ENCODE peak calls at places on chromosomes 7 and 10, in nine cellular contexts. One of them, this sample, is unnamed.

GRCh38 chr7:75776295-75776971 is 4.4 kb upstream of the CCL26 start:
- DNase-seq in T-cell: peak
- DNase-seq in choroid plexus epithelial cell: peak
- DNase-seq in G401: no peak
- DNase-seq in LoVo: peak
- DNase-seq in HFFc6: peak
- DNase-seq in CD4-positive, CD25-positive, alpha-beta regulatory T cell: no peak
- DNase-seq in DMS 273 treated with DMSO at 0.1 percent for 48 hours: peak
- DNase-seq in stimulated activated CD8-positive, alpha-beta memory T cell treated with anti-CD3 and anti-CD28 coated beads, Interleukin-12 subunit alpha, Interleukin-12 subunit beta, amount 100 ng/mL, for 1 hour: peak
- DNase-seq in this sample: peak

GRCh38 chr7:131630427-131630826 is 74.0 kb upstream of the PODXL start:
- DNase-seq in stimulated activated CD8-positive, alpha-beta memory T cell treated with anti-CD3 and anti-CD28 coated beads, Interleukin-12 subunit alpha, Interleukin-12 subunit beta, amount 100 ng/mL, for 1 hour: no peak
- DNase-seq in LoVo: no peak
- DNase-seq in HFFc6: no peak
- DNase-seq in CD4-positive, CD25-positive, alpha-beta regulatory T cell: no peak
- DNase-seq in T-cell: no peak
- DNase-seq in DMS 273 treated with DMSO at 0.1 percent for 48 hours: no peak
- DNase-seq in G401: no peak
- DNase-seq in choroid plexus epithelial cell: no peak
- DNase-seq in this sample: no peak

GRCh38 chr10:48469516-48470020 is 135.3 kb downstream of the ARHGAP22 start:
- DNase-seq in choroid plexus epithelial cell: no peak
- DNase-seq in LoVo: no peak
- DNase-seq in CD4-positive, CD25-positive, alpha-beta regulatory T cell: no peak
- DNase-seq in HFFc6: no peak
- DNase-seq in T-cell: no peak
- DNase-seq in stimulated activated CD8-positive, alpha-beta memory T cell treated with anti-CD3 and anti-CD28 coated beads, Interleukin-12 subunit alpha, Interleukin-12 subunit beta, amount 100 ng/mL, for 1 hour: no peak
- DNase-seq in DMS 273 treated with DMSO at 0.1 percent for 48 hours: no peak
- DNase-seq in G401: no peak
- DNase-seq in this sample: peak

GRCh38 chr10:61125560-61126250 is 181.7 kb upstream of the RHOBTB1 start:
- DNase-seq in G401: no peak
- DNase-seq in T-cell: no peak
- DNase-seq in choroid plexus epithelial cell: no peak
- DNase-seq in LoVo: no peak
- DNase-seq in HFFc6: no peak
- DNase-seq in DMS 273 treated with DMSO at 0.1 percent for 48 hours: peak
- DNase-seq in CD4-positive, CD25-positive, alpha-beta regulatory T cell: no peak
- DNase-seq in stimulated activated CD8-positive, alpha-beta memory T cell treated with anti-CD3 and anti-CD28 coated beads, Interleukin-12 subunit alpha, Interleukin-12 subunit beta, amount 100 ng/mL, for 1 hour: no peak
- DNase-seq in this sample: no peak

GRCh38 chr10:132443605-132443997 is 46.6 kb downstream of the PWWP2B start:
- DNase-seq in HFFc6: peak
- DNase-seq in LoVo: peak
- DNase-seq in DMS 273 treated with DMSO at 0.1 percent for 48 hours: no peak
- DNase-seq in T-cell: peak
- DNase-seq in stimulated activated CD8-positive, alpha-beta memory T cell treated with anti-CD3 and anti-CD28 coated beads, Interleukin-12 subunit alpha, Interleukin-12 subunit beta, amount 100 ng/mL, for 1 hour: peak
- DNase-seq in CD4-positive, CD25-positive, alpha-beta regulatory T cell: peak
- DNase-seq in G401: no peak
- DNase-seq in choroid plexus epithelial cell: peak
- DNase-seq in this sample: peak

GRCh38 chr7:47325337-47325736 is 256.6 kb downstream of the TNS3 start:
- DNase-seq in choroid plexus epithelial cell: no peak
- DNase-seq in CD4-positive, CD25-positive, alpha-beta regulatory T cell: no peak
- DNase-seq in LoVo: no peak
- DNase-seq in DMS 273 treated with DMSO at 0.1 percent for 48 hours: no peak
- DNase-seq in T-cell: no peak
- DNase-seq in HFFc6: no peak
- DNase-seq in G401: no peak
- DNase-seq in stimulated activated CD8-positive, alpha-beta memory T cell treated with anti-CD3 and anti-CD28 coated beads, Interleukin-12 subunit alpha, Interleukin-12 subunit beta, amount 100 ng/mL, for 1 hour: no peak
- DNase-seq in this sample: no peak

GRCh38 chr7:92404170-92404614 is 43.1 kb upstream of the GATAD1 start:
- DNase-seq in G401: no peak
- DNase-seq in T-cell: no peak
- DNase-seq in choroid plexus epithelial cell: peak
- DNase-seq in LoVo: no peak
- DNase-seq in stimulated activated CD8-positive, alpha-beta memory T cell treated with anti-CD3 and anti-CD28 coated beads, Interleukin-12 subunit alpha, Interleukin-12 subunit beta, amount 100 ng/mL, for 1 hour: peak
- DNase-seq in CD4-positive, CD25-positive, alpha-beta regulatory T cell: no peak
- DNase-seq in DMS 273 treated with DMSO at 0.1 percent for 48 hours: no peak
- DNase-seq in HFFc6: no peak
- DNase-seq in this sample: no peak

GRCh38 chr7:140577656-140578055 is 63.0 kb downstream of the DENND2A start:
- DNase-seq in G401: no peak
- DNase-seq in LoVo: no peak
- DNase-seq in HFFc6: no peak
- DNase-seq in CD4-positive, CD25-positive, alpha-beta regulatory T cell: no peak
- DNase-seq in choroid plexus epithelial cell: no peak
- DNase-seq in T-cell: no peak
- DNase-seq in DMS 273 treated with DMSO at 0.1 percent for 48 hours: no peak
- DNase-seq in stimulated activated CD8-positive, alpha-beta memory T cell treated with anti-CD3 and anti-CD28 coated beads, Interleukin-12 subunit alpha, Interleukin-12 subunit beta, amount 100 ng/mL, for 1 hour: no peak
- DNase-seq in this sample: no peak

GRCh38 chr7:117247809-117248208 is 75.0 kb downstream of the WNT2 start:
- DNase-seq in T-cell: no peak
- DNase-seq in stimulated activated CD8-positive, alpha-beta memory T cell treated with anti-CD3 and anti-CD28 coated beads, Interleukin-12 subunit alpha, Interleukin-12 subunit beta, amount 100 ng/mL, for 1 hour: no peak
- DNase-seq in CD4-positive, CD25-positive, alpha-beta regulatory T cell: no peak
- DNase-seq in G401: no peak
- DNase-seq in DMS 273 treated with DMSO at 0.1 percent for 48 hours: no peak
- DNase-seq in LoVo: no peak
- DNase-seq in choroid plexus epithelial cell: no peak
- DNase-seq in HFFc6: no peak
- DNase-seq in this sample: peak

GRCh38 chr7:49692516-49692915 is 80.9 kb upstream of the VWC2 start:
- DNase-seq in G401: no peak
- DNase-seq in DMS 273 treated with DMSO at 0.1 percent for 48 hours: no peak
- DNase-seq in choroid plexus epithelial cell: no peak
- DNase-seq in LoVo: no peak
- DNase-seq in HFFc6: no peak
- DNase-seq in stimulated activated CD8-positive, alpha-beta memory T cell treated with anti-CD3 and anti-CD28 coated beads, Interleukin-12 subunit alpha, Interleukin-12 subunit beta, amount 100 ng/mL, for 1 hour: no peak
- DNase-seq in T-cell: no peak
- DNase-seq in CD4-positive, CD25-positive, alpha-beta regulatory T cell: no peak
- DNase-seq in this sample: no peak

GRCh38 chr7:111409714-111410422 is 152.4 kb downstream of the IMMP2L start:
- DNase-seq in LoVo: no peak
- DNase-seq in CD4-positive, CD25-positive, alpha-beta regulatory T cell: no peak
- DNase-seq in T-cell: no peak
- DNase-seq in stimulated activated CD8-positive, alpha-beta memory T cell treated with anti-CD3 and anti-CD28 coated beads, Interleukin-12 subunit alpha, Interleukin-12 subunit beta, amount 100 ng/mL, for 1 hour: no peak
- DNase-seq in HFFc6: peak
- DNase-seq in DMS 273 treated with DMSO at 0.1 percent for 48 hours: no peak
- DNase-seq in choroid plexus epithelial cell: peak
- DNase-seq in G401: no peak
- DNase-seq in this sample: peak

GRCh38 chr10:115772606-115773005 is 500.4 kb downstream of the GFRA1 start:
- DNase-seq in T-cell: no peak
- DNase-seq in G401: no peak
- DNase-seq in HFFc6: peak
- DNase-seq in DMS 273 treated with DMSO at 0.1 percent for 48 hours: no peak
- DNase-seq in CD4-positive, CD25-positive, alpha-beta regulatory T cell: no peak
- DNase-seq in choroid plexus epithelial cell: peak
- DNase-seq in LoVo: no peak
- DNase-seq in stimulated activated CD8-positive, alpha-beta memory T cell treated with anti-CD3 and anti-CD28 coated beads, Interleukin-12 subunit alpha, Interleukin-12 subunit beta, amount 100 ng/mL, for 1 hour: no peak
- DNase-seq in this sample: peak

This sample was measured in mesenchymal stem cell.